ENCODE peak calls at places on chromosomes 12 and 14, in four cellular contexts. G, N, Y and W are unnamed samples.

GRCh38 chr12:115709410-115710065 is 568.0 kb downstream of the MED13L start:
- DNase-seq in G (no peak), N (no peak), Y (peak; percentile 17), W (peak; percentile 55)

GRCh38 chr14:74207943-74208342 is 31.3 kb upstream of the VSX2 start:
- DNase-seq in G (no peak), N (peak; percentile 38), Y (no peak), W (no peak)

GRCh38 chr14:65164068-65164824 is 61.9 kb upstream of the MAX start:
- DNase-seq in G (no peak), N (peak; percentile 79), Y (peak; percentile 83), W (peak; percentile 58)

GRCh38 chr14:74663884-74664283 is 49.0 kb downstream of the AREL1 start:
- DNase-seq in G (no peak), N (no peak), Y (no peak), W (no peak)

GRCh38 chr14:21098134-21098891 is at the start of gene ZNF219:
- DNase-seq in G (peak; percentile 87), N (peak; percentile 15), Y (peak; percentile 81), W (peak; percentile 64)

GRCh38 chr12:53925006-53925405 is 13.6 kb upstream of the HOXC13 start:
- DNase-seq in G (no peak), N (no peak), Y (no peak), W (no peak)

GRCh38 chr12:57727758-57728395 is 10.7 kb downstream of the AGAP2 start:
- DNase-seq in G (no peak), N (no peak), Y (no peak), W (no peak)

GRCh38 chr12:48054955-48055821 is 50.7 kb downstream of the SENP1 start:
- DNase-seq in G (no peak), N (no peak), Y (no peak), W (no peak)

GRCh38 chr14:88750413-88750812 is 42.3 kb downstream of the EML5 start:
- DNase-seq in G (no peak), N (no peak), Y (no peak), W (no peak)

GRCh38 chr14:70709726-70710382 is 68.1 kb downstream of the TTC9 start:
- DNase-seq in G (no peak), N (peak; percentile 60), Y (no peak), W (no peak)

GRCh38 chr14:56136571-56137498 is 18.6 kb downstream of the PELI2 start:
- DNase-seq in G (no peak), N (no peak), Y (peak; percentile 72), W (no peak)

GRCh38 chr12:79775355-79776073 is 84.8 kb upstream of the PAWR start:
- DNase-seq in G (no peak), N (no peak), Y (no peak), W (no peak)

GRCh38 chr12:12645485-12645884 is 33.8 kb downstream of the CREBL2 start:
- DNase-seq in G (no peak), N (peak; percentile 28), Y (peak; percentile 53), W (peak; percentile 52)

GRCh38 chr14:22184157-22185025 is 404.6 kb downstream of the DAD1 start:
- DNase-seq in G (no peak), N (peak; percentile 30), Y (no peak), W (peak; percentile 26)

GRCh38 chr12:9086087-9086486 is 29.6 kb downstream of the A2M start:
- DNase-seq in G (no peak), N (no peak), Y (no peak), W (no peak)

GRCh38 chr12:116319851-116320621 is 42.5 kb upstream of the MED13L start:
- DNase-seq in G (no peak), N (peak; percentile 88), Y (peak; percentile 95), W (peak; percentile 98)

GRCh38 chr12:78804262-78804661 is 60.3 kb upstream of the SYT1 start:
- DNase-seq in G (no peak), N (no peak), Y (no peak), W (no peak)

GRCh38 chr12:49549735-49550710 is 11.2 kb downstream of the KCNH3 start:
- DNase-seq in G (no peak), N (no peak), Y (no peak), W (no peak)

GRCh38 chr12:31585271-31585670 is 5.7 kb downstream of the DENND5B start:
- DNase-seq in G (no peak), N (peak; percentile 15), Y (peak; percentile 42), W (peak; percentile 85)

GRCh38 chr12:5808956-5809355 is 136.1 kb downstream of the ANO2 start:
- DNase-seq in G (no peak), N (peak; percentile 70), Y (peak; percentile 66), W (peak; percentile 97)

GRCh38 chr14:76708771-76709170 is 52.5 kb upstream of the VASH1 start:
- DNase-seq in G (no peak), N (no peak), Y (no peak), W (no peak)

GRCh38 chr14:22168092-22168955 is 420.7 kb downstream of the DAD1 start:
- DNase-seq in G (no peak), N (peak; percentile 21), Y (no peak), W (no peak)

GRCh38 chr14:20706657-20707355 is 18.2 kb downstream of the ANG start:
- DNase-seq in G (no peak), N (no peak), Y (no peak), W (peak; percentile 9)

GRCh38 chr12:3751151-3752095 is 1.5 kb downstream of the CRACR2A start:
- DNase-seq in G (peak; percentile 34), N (no peak), Y (no peak), W (no peak)

GRCh38 chr12:40970320-40970907 is 217.7 kb upstream of the PDZRN4 start:
- DNase-seq in G (no peak), N (peak; percentile 61), Y (peak; percentile 12), W (no peak)

GRCh38 chr14:64968651-64969050 is 3.5 kb downstream of the RAB15 start:
- DNase-seq in G (no peak), N (no peak), Y (no peak), W (no peak)

GRCh38 chr12:93990832-93991748 is 157.3 kb upstream of the PLXNC1 start:
- DNase-seq in G (peak; percentile 79), N (no peak), Y (no peak), W (peak; percentile 85)

GRCh38 chr12:27504506-27504905 is 19.5 kb upstream of the PPFIBP1 start:
- DNase-seq in G (no peak), N (no peak), Y (peak; percentile 42), W (peak; percentile 49)